ENCODE peak calls at places on chromosome 2, in seven cellular contexts. Q is foreskin fibroblast, H is lower lobe of right lung, T is fibroblast of pulmonary artery, B is mesothelial cell of epicardium, E is nephron progenitor cell, R is cardiac muscle cell. O is an unnamed sample.

GRCh38 chr2:205556841-205557539 is 125.3 kb upstream of the NRP2 start:
- DNase-seq in Q (no peak), T (no peak), H (no peak), R (no peak), B (no peak), E (peak), O (no peak)

GRCh38 chr2:209463226-209463625 is 39.4 kb downstream of the MAP2 start:
- DNase-seq in H (no peak), E (no peak), Q (no peak), B (no peak), R (peak), T (no peak), O (no peak)

GRCh38 chr2:205453200-205453599 is 229.1 kb upstream of the NRP2 start:
- DNase-seq in H (no peak), T (no peak), E (no peak), B (no peak), Q (no peak), R (no peak), O (no peak)

GRCh38 chr2:25279091-25279651 is 62.6 kb downstream of the DNMT3A start:
- DNase-seq in T (peak), R (no peak), Q (no peak), B (no peak), E (no peak), H (peak), O (no peak)

GRCh38 chr2:149394864-149395263 is 64.5 kb downstream of the LYPD6 start:
- DNase-seq in H (no peak), E (no peak), R (no peak), B (no peak), Q (peak), T (no peak), O (no peak)

GRCh38 chr2:43368483-43369385 is 142.3 kb upstream of the ZFP36L2 start:
- DNase-seq in R (no peak), B (no peak), H (no peak), E (no peak), T (peak), Q (no peak), O (no peak)

GRCh38 chr2:207716061-207716460 is 4.6 kb downstream of the CCNYL1 start:
- DNase-seq in H (no peak), R (no peak), E (no peak), B (no peak), Q (no peak), T (no peak), O (no peak)

GRCh38 chr2:9287400-9288059 is 80.9 kb downstream of the ASAP2 start:
- DNase-seq in Q (peak), E (no peak), H (no peak), T (peak), B (no peak), R (no peak), O (peak)

GRCh38 chr2:223669453-223670225 is 67.5 kb upstream of the SCG2 start:
- DNase-seq in B (no peak), H (no peak), R (no peak), Q (peak), T (peak), E (no peak), O (no peak)

GRCh38 chr2:101781730-101782426 is 84.4 kb downstream of the MAP4K4 start:
- DNase-seq in T (no peak), B (no peak), Q (no peak), E (no peak), R (no peak), H (no peak), O (no peak)

GRCh38 chr2:20487392-20488135 is 40.7 kb downstream of the RHOB start:
- DNase-seq in H (no peak), E (no peak), B (no peak), T (no peak), R (no peak), Q (no peak), O (no peak)

GRCh38 chr2:195984951-195985726 is 83.5 kb downstream of the DNAH7 start:
- DNase-seq in R (no peak), B (no peak), H (no peak), E (no peak), Q (no peak), T (peak), O (no peak)

GRCh38 chr2:71534786-71535185 is 81.4 kb downstream of the DYSF start:
- DNase-seq in Q (no peak), R (no peak), E (no peak), B (no peak), H (no peak), T (no peak), O (no peak)

DNA sequence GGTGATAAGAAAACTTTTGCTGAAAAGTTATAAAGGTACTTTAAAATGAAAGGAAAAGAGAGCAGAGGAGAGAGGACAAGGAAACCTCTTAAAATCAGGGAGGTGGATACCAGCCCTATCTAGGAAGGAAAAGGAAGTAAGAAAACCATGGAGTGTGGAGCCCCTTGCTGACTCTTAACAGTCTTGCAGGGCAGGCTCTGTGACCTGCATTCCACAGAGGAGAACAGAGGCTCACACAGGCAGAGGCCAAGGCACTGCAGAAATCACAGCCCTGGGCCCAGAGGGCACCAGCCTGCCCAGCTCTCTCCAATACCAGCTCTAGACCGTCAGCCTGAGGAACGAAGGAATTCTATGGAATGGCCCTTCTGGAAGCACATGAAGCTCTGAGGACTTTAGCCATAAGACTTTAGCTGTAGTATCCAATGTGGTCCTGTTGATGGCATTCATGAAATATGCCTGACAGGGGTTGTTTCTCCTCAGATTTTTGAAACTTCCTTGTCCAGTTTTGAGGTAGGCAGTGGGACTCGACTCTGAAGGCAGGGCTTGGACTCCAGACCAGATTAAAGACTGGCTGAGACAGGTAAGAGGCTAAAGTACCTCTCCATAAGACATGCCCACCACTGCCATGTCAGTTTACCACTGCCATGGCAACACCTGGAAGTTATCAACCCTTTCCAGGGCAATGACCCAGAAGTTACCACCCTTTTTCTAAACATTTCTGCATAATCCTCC is 216.3 kb downstream of the ANAPC1 start:
- DNase-seq in B (no peak), R (peak), H (no peak), E (no peak), T (peak), Q (peak), O (no peak)
- TF ChIP-seq CTCF in B (no peak), R (peak), H (peak), E (no peak), T (peak), Q (peak), O (peak)

GRCh38 chr2:98822301-98823164 is 91.6 kb upstream of the MGAT4A start:
- DNase-seq in Q (no peak), T (no peak), B (peak), R (peak), E (peak), H (peak), O (no peak)
- TF ChIP-seq CTCF in Q (no peak), T (peak), B (no peak), R (peak), E (peak), H (peak), O (no peak)

DNA sequence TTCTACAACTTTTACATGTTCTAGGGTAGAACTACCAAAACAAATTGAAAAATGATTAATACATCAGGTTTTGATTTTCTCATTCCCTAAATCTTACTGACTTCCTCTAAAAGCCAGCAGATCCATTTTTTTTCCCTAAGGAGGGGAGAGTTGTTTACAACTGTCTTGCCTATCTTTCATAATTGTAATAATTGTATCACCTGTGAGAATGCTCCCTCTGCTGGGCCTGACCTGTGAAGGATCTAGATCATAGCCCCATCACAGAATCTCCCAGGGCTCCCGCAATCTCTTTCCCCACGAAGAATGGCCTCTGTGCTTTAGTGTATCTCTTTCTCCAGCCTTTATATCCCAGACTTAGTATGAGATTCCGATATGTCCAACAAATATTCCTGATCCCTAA is 9.1 kb downstream of the LOXL3 start:
- DNase-seq in Q (no peak), T (no peak), H (no peak), E (no peak), B (no peak), R (no peak), O (no peak)
- TF ChIP-seq CTCF in Q (no peak), T (peak), H (no peak), E (no peak), B (no peak), R (no peak), O (no peak)

DNA sequence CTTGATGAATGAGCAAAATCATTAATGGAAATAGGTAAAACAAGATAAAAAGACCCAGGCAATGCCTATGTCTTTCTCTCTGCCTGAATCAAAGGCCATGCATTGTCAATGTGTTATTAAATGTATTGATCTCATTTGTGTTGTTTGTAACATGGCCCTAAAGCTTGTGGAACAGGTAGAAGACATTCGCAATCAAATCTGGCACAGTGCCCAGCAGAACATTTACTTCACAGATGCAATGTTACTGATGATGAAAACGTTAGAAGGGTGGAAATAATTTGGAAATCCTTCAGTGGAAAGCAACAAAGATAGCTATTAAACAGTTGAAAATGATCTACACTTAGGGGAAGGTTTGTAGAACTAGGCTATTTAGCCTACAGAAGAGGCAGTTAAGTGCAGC is 368.3 kb downstream of the EPHA4 start:
- DNase-seq in H (no peak), Q (no peak), B (no peak), R (no peak), T (no peak), E (no peak), O (no peak)
- TF ChIP-seq CTCF in H (no peak), Q (no peak), B (no peak), R (no peak), T (no peak), E (no peak), O (no peak)